ENCODE peak calls at places on chromosomes 12 and 14, in five cellular contexts. I is colonic mucosa, A is MM.1S, W is cardiac muscle cell, U is psoas muscle. T is an unnamed sample.

GRCh38 chr14:40240456-40240855 is 808.2 kb upstream of the FBXO33 start:
- DNase-seq in W (no peak), U (no peak), I (no peak), A (no peak), T (no peak)

GRCh38 chr12:55847603-55848329 is 5.0 kb upstream of the MMP19 start:
- DNase-seq in I (peak), W (peak), U (peak), A (no peak), T (peak)

GRCh38 chr14:106605548-106606448 is 1079.4 kb downstream of the TMEM121 start:
- DNase-seq in W (no peak), A (peak), U (no peak), I (peak), T (peak)

GRCh38 chr14:23536494-23536893 is 15.1 kb downstream of the ZFHX2 start:
- DNase-seq in I (no peak), A (no peak), W (no peak), U (no peak), T (no peak)

GRCh38 chr14:39232554-39233415 is 930 bp upstream of the MIA2 start:
- DNase-seq in I (no peak), U (no peak), A (peak), W (peak), T (no peak)

GRCh38 chr12:111274820-111275219 is 94.1 kb downstream of the PHETA1 start:
- DNase-seq in I (no peak), W (no peak), U (no peak), A (no peak), T (no peak)

GRCh38 chr12:79997115-79997805 is 62.4 kb upstream of the PPP1R12A start:
- DNase-seq in U (no peak), A (peak), W (no peak), I (no peak), T (no peak)

GRCh38 chr14:31253746-31254471 is 46.3 kb upstream of the HECTD1 start:
- DNase-seq in A (no peak), W (no peak), I (no peak), U (no peak), T (no peak)

GRCh38 chr12:15679146-15679545 is 110.0 kb downstream of the EPS8 start:
- DNase-seq in U (no peak), A (no peak), I (no peak), W (peak), T (no peak)

GRCh38 chr12:52949413-52950331 is 754 bp downstream of the KRT18 start:
- DNase-seq in A (no peak), U (no peak), W (peak), I (peak), T (peak)

GRCh38 chr14:37018571-37019240 is 153.7 kb downstream of the SLC25A21 start:
- DNase-seq in W (no peak), A (no peak), I (no peak), U (no peak), T (no peak)

GRCh38 chr14:25009891-25010290 is 40.1 kb downstream of the STXBP6 start:
- DNase-seq in I (no peak), U (no peak), W (peak), A (no peak), T (no peak)

GRCh38 chr14:91845652-91846051 is 21.7 kb downstream of the TC2N start:
- DNase-seq in U (no peak), W (no peak), I (no peak), A (no peak), T (no peak)

GRCh38 chr14:91843437-91843836 is 23.9 kb downstream of the TC2N start:
- DNase-seq in W (no peak), U (no peak), A (no peak), I (no peak), T (no peak)

GRCh38 chr14:91837076-91837475 is 30.3 kb downstream of the TC2N start:
- DNase-seq in W (no peak), I (no peak), A (no peak), U (no peak), T (no peak)

GRCh38 chr14:91839754-91840153 is 27.6 kb downstream of the TC2N start:
- DNase-seq in W (no peak), A (peak), U (no peak), I (no peak), T (no peak)

DNA sequence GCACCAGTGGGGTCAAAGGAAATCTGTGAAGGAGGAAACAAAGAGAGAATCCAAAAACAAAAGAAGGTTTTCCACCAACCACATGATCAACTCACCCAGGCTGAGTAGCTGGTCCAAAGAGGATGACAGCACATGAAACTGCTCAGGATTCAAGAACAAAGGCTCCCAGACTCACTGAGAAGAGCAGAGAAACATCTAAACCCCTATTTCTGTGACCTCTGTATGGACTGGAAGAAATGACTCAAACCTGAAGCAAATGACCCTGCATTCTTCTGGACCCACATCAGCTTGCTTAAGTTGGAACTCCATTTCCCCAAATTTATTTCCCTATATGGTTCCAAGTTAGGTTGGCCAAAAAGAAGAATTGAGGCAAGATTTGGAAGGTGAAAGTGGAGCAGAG is 26.3 kb downstream of the TC2N start:
- DNase-seq in A (no peak), W (no peak), U (no peak), I (no peak), T (no peak)
- H3K4me3 ChIP-seq in A (no peak), W (no peak), U (no peak), I (no peak), T (no peak)

GRCh38 chr14:72774894-72775620 is 118.8 kb downstream of the DPF3 start:
- DNase-seq in U (no peak), I (peak), W (no peak), A (no peak), T (no peak)
- H3K27ac ChIP-seq in U (peak), I (no peak), W (peak), A (no peak), T (no peak)

GRCh38 chr14:52649511-52649910 is 45.8 kb downstream of the ERO1A start:
- DNase-seq in A (no peak), W (no peak), I (no peak), U (no peak), T (no peak)
- TF ChIP-seq CTCF in A (no peak), W (no peak), I (no peak), U (no peak), T (no peak)

GRCh38 chr12:130715150-130715995 is 726 bp downstream of the RIMBP2 start:
- DNase-seq in I (no peak), U (no peak), W (no peak), A (no peak), T (no peak)
- H3K4me3 ChIP-seq in I (no peak), U (peak), W (peak), A (no peak), T (peak)

GRCh38 chr14:104187121-104187889 is 48.9 kb downstream of the KIF26A start:
- DNase-seq in W (no peak), U (no peak), A (no peak), I (no peak), T (no peak)

GRCh38 chr14:104185916-104186495 is 47.6 kb downstream of the KIF26A start:
- DNase-seq in U (no peak), W (no peak), I (no peak), A (no peak), T (no peak)

GRCh38 chr14:104184911-104185499 is 46.6 kb downstream of the KIF26A start:
- DNase-seq in W (peak), A (no peak), I (peak), U (peak), T (no peak)

GRCh38 chr14:104187931-104188726 is 49.7 kb downstream of the KIF26A start:
- DNase-seq in U (no peak), W (no peak), I (peak), A (no peak), T (no peak)

DNA sequence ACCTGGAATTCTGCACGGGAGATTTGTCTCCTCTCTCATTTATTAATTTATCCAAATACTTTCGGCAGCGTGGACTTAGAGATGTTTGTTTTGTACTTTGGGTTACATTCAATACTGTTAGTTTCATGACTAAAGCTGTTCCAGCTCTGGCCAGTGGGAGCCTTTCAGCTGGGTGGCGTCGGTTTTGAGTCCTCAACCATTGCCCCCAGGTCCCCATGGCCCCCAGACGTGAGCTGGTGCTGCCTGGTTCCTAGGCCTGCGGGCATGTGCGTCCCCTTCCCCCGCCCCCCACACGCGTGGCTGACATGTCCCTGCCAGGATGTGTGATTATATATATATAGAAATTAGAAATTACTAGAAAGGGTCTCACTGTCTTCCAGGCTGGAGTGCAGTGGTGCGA is 48.2 kb downstream of the KIF26A start:
- DNase-seq in I (no peak), U (no peak), A (no peak), W (no peak), T (no peak)
- H3K27ac ChIP-seq in I (no peak), U (no peak), A (no peak), W (no peak), T (no peak)

DNA sequence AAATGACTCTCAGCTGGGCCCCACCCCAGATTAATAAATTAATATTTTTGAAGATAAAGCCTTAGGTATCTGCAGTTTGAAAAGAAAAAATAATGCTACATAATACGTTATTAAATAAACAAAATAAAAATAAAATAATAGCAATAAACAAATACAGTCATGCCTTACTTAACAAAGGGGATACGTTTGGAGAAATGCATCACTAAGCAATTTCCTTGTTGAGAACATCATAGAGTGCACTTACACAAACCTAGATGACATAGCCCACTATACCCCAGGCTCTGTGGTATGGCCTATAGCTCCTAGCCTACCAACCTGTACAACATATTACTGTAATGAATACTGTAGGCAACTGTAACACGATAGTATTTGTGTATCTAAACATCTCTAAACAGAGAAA is 7.1 kb upstream of the EGLN3 start:
- DNase-seq in U (no peak), A (no peak), I (no peak), W (no peak), T (no peak)
- TF ChIP-seq CTCF in U (no peak), A (no peak), I (no peak), W (no peak), T (no peak)

GRCh38 chr14:79278286-79278797 is 933.0 kb downstream of the DIO2 start:
- DNase-seq in I (peak), W (no peak), U (no peak), A (no peak), T (no peak)
- H3K4me3 ChIP-seq in I (peak), W (peak), U (peak), A (peak), T (peak)

GRCh38 chr12:73374360-73374759 is 1102.2 kb downstream of the TRHDE start:
- DNase-seq in I (no peak), W (no peak), A (no peak), U (no peak), T (no peak)
- H3K27ac ChIP-seq in I (no peak), W (no peak), A (no peak), U (no peak), T (no peak)

GRCh38 chr14:105021656-105022275 is 883 bp upstream of the CDCA4 start:
- DNase-seq in A (peak), I (peak), U (peak), W (peak), T (peak)
- TF ChIP-seq CTCF in A (peak), I (no peak), U (no peak), W (peak), T (no peak)

T was measured in lower lobe of right lung.